ENCODE peak calls at places on chromosomes 2 and 18, in six cellular contexts. G is pulmonary artery endothelial cell, M is T47D, K is H54, C is NCI-H1436, R is iPS DF 19.7. J is an unnamed sample.

GRCh38 chr2:144307711-144308110 is 212.2 kb downstream of the ZEB2 start:
- DNase-seq in G (no peak), M (no peak), K (no peak), C (no peak), R (no peak), J (no peak)

GRCh38 chr2:26640331-26640745 is 828 bp downstream of the CIB4 start:
- DNase-seq in G (no peak), M (peak; percentile 36), K (peak; percentile 88), C (no peak), R (no peak), J (no peak)

GRCh38 chr2:18788590-18788989 is 199.2 kb upstream of the NT5C1B start:
- DNase-seq in G (peak; percentile 7), M (no peak), K (no peak), C (no peak), R (no peak), J (no peak)

GRCh38 chr2:112483047-112483473 is 1.1 kb downstream of the TTL start:
- DNase-seq in G (no peak), M (no peak), K (peak; percentile 89), C (peak; percentile 23), R (no peak), J (no peak)

GRCh38 chr18:22879279-22879678 is 53.8 kb upstream of the RBBP8 start:
- DNase-seq in G (no peak), M (peak; percentile 50), K (no peak), C (no peak), R (no peak), J (no peak)

GRCh38 chr2:84247532-84247931 is 211.5 kb downstream of the SUCLG1 start:
- DNase-seq in G (no peak), M (no peak), K (no peak), C (no peak), R (no peak), J (no peak)

GRCh38 chr2:2886934-2887333 is 490.7 kb downstream of the EIPR1 start:
- DNase-seq in G (no peak), M (no peak), K (no peak), C (no peak), R (no peak), J (no peak)

GRCh38 chr18:46293699-46294300 is 189.6 kb downstream of the HAUS1 start:
- DNase-seq in G (no peak), M (peak; percentile 23), K (no peak), C (no peak), R (peak; percentile 30), J (no peak)

GRCh38 chr2:18578033-18578432 is 11.3 kb downstream of the NT5C1B start:
- DNase-seq in G (no peak), M (no peak), K (no peak), C (no peak), R (no peak), J (no peak)

GRCh38 chr2:100999995-101000394 is 2.1 kb upstream of the RPL31 start:
- DNase-seq in G (no peak), M (no peak), K (no peak), C (no peak), R (no peak), J (no peak)

GRCh38 chr18:48061781-48062570 is 131.5 kb upstream of the SMAD2 start:
- DNase-seq in G (no peak), M (no peak), K (no peak), C (no peak), R (no peak), J (no peak)

GRCh38 chr2:26008851-26009566 is 24.9 kb upstream of the RAB10 start:
- DNase-seq in G (no peak), M (no peak), K (peak; percentile 58), C (no peak), R (no peak), J (peak; percentile 82)

GRCh38 chr2:48080534-48081316 is 174.4 kb upstream of the FBXO11 start:
- DNase-seq in G (no peak), M (no peak), K (no peak), C (no peak), R (no peak), J (no peak)

GRCh38 chr2:147110317-147110716 is 734.5 kb upstream of the ACVR2A start:
- DNase-seq in G (no peak), M (no peak), K (no peak), C (no peak), R (no peak), J (no peak)

GRCh38 chr2:234974501-234975385 is 22.9 kb downstream of the SH3BP4 start:
- DNase-seq in G (no peak), M (peak; percentile 37), K (no peak), C (no peak), R (no peak), J (no peak)

GRCh38 chr18:48934400-48934707 is 16.4 kb downstream of the SMAD7 start:
- DNase-seq in G (no peak), M (no peak), K (no peak), C (no peak), R (no peak), J (no peak)

GRCh38 chr2:75466708-75467311 is 93.9 kb downstream of the EVA1A start:
- DNase-seq in G (no peak), M (peak; percentile 54), K (no peak), C (no peak), R (peak; percentile 23), J (peak; percentile 43)

GRCh38 chr2:178627401-178627800 is 147.1 kb downstream of the PLEKHA3 start:
- DNase-seq in G (no peak), M (no peak), K (no peak), C (no peak), R (no peak), J (no peak)

GRCh38 chr2:28338046-28338753 is 54.5 kb upstream of the FOSL2 start:
- DNase-seq in G (peak; percentile 49), M (no peak), K (no peak), C (no peak), R (no peak), J (no peak)